ENCODE peak calls at places on chromosomes 1 and 21, in seven cellular contexts. Z is GM19239; X is stimulated activated CD4-positive, alpha-beta T cell treated with anti-CD3 and anti-CD28 coated beads, Interleukin-4, amount 100 ng/mL, for 48 hours; Y is astrocyte of the spinal cord; W is foreskin fibroblast; H is activated T-helper 1 cell treated with anti-CD3 and anti-CD28 coated beads, Interleukin-2, amount 50 U/mL, for 16 hours; T is erythroblast. B is an unnamed sample.

GRCh38 chr1:219555802-219556201 is 57.1 kb downstream of the ZC3H11B start:
- DNase-seq in W (no peak), T (no peak), H (no peak), X (no peak), Y (peak), Z (no peak), B (peak)

GRCh38 chr1:154326546-154327465 is 1.5 kb downstream of the ATP8B2 start:
- DNase-seq in H (no peak), W (peak), Y (peak), Z (no peak), X (no peak), T (peak), B (no peak)

GRCh38 chr1:99886841-99887240 is 36.7 kb downstream of the AGL start:
- DNase-seq in X (no peak), Z (no peak), Y (peak), T (no peak), W (peak), H (no peak), B (no peak)

GRCh38 chr1:20376880-20377494 is 86.3 kb downstream of the VWA5B1 start:
- DNase-seq in T (peak), X (peak), Y (peak), Z (peak), H (peak), W (peak), B (no peak)

GRCh38 chr1:155003227-155003765 is 694 bp downstream of the ZBTB7B start:
- DNase-seq in H (no peak), T (peak), Z (no peak), X (no peak), W (no peak), Y (no peak), B (no peak)

GRCh38 chr1:20069932-20070331 is at the start of gene PLA2G5:
- DNase-seq in X (no peak), T (no peak), H (no peak), Z (no peak), W (no peak), Y (peak), B (no peak)

GRCh38 chr1:22133247-22133927 is 9.5 kb downstream of the WNT4 start:
- DNase-seq in Z (no peak), T (no peak), X (no peak), H (no peak), W (no peak), Y (no peak), B (no peak)

GRCh38 chr1:243903023-243903422 is 53.0 kb upstream of the AKT3 start:
- DNase-seq in W (no peak), T (no peak), X (no peak), Z (no peak), H (no peak), Y (no peak), B (no peak)

GRCh38 chr1:180898441-180899219 is 14.1 kb upstream of the KIAA1614 start:
- DNase-seq in W (peak), T (no peak), Z (no peak), X (no peak), Y (no peak), H (no peak), B (no peak)

GRCh38 chr21:45026833-45027232 is 47.5 kb upstream of the ADARB1 start:
- DNase-seq in Z (no peak), Y (no peak), W (no peak), T (no peak), X (no peak), H (no peak), B (no peak)

GRCh38 chr1:9717193-9718005 is 65.9 kb downstream of the PIK3CD start:
- DNase-seq in Y (peak), Z (peak), X (peak), W (no peak), T (peak), H (peak), B (no peak)

GRCh38 chr1:226603030-226603960 is 54.7 kb downstream of the STUM start:
- DNase-seq in X (no peak), W (peak), H (no peak), Z (no peak), Y (peak), T (no peak), B (no peak)

GRCh38 chr1:168783424-168783823 is 54.4 kb upstream of the DPT start:
- DNase-seq in Y (no peak), T (no peak), W (no peak), X (no peak), H (no peak), Z (no peak), B (no peak)

GRCh38 chr1:116292929-116293725 is 79.9 kb upstream of the ATP1A1 start:
- DNase-seq in T (no peak), W (no peak), H (no peak), X (no peak), Y (no peak), Z (no peak), B (no peak)

GRCh38 chr1:207470927-207471326 is 16.8 kb downstream of the CR2 start:
- DNase-seq in H (no peak), Y (no peak), X (no peak), W (no peak), Z (no peak), T (no peak), B (no peak)

GRCh38 chr21:46414965-46415275 is 43.8 kb upstream of the DIP2A start:
- DNase-seq in W (no peak), Z (no peak), X (no peak), T (no peak), Y (no peak), H (no peak), B (no peak)

GRCh38 chr1:34684246-34684645 is 70.6 kb upstream of the GJB5 start:
- DNase-seq in X (no peak), T (no peak), Y (no peak), W (no peak), H (no peak), Z (no peak), B (no peak)

GRCh38 chr1:21397813-21398188 is 42.1 kb upstream of the NBPF3 start:
- DNase-seq in W (no peak), X (peak), Z (no peak), H (no peak), T (no peak), Y (no peak), B (no peak)

GRCh38 chr1:156493154-156493631 is 7.4 kb downstream of the MEF2D start:
- DNase-seq in H (no peak), Z (no peak), T (no peak), Y (no peak), W (no peak), X (no peak), B (no peak)

GRCh38 chr1:71644997-71645396 is 564.2 kb upstream of the ZRANB2 start:
- DNase-seq in X (no peak), H (no peak), W (no peak), T (no peak), Y (no peak), Z (no peak), B (no peak)

B was measured in non-pigmented ciliary epithelial cell.